ENCODE peak calls at places on chromosomes 1 and 21, in eight cellular contexts. A is ELF-1, R is nephron progenitor cell, C is HFFc6, E is prostate gland, W is amniotic stem cell, O is M059J, V is iPS DF 19.7. L is an unnamed sample.

GRCh38 chr1:169106095-169106920 is at the start of gene ATP1B1:
- DNase-seq in A (peak), R (peak), C (peak), E (peak), W (peak), O (peak), V (peak), L (peak)

GRCh38 chr1:231211005-231211857 is 29.8 kb upstream of the GNPAT start:
- DNase-seq in A (peak), R (peak), C (peak), E (peak), W (no peak), O (peak), V (peak), L (peak)

GRCh38 chr1:223482766-223483165 is 89.6 kb downstream of the CCDC185 start:
- DNase-seq in A (no peak), R (no peak), C (no peak), E (no peak), W (no peak), O (peak), V (no peak), L (no peak)

GRCh38 chr1:214337536-214337935 is 56.6 kb downstream of the SMYD2 start:
- DNase-seq in A (no peak), R (no peak), C (peak), E (no peak), W (no peak), O (peak), V (no peak), L (peak)

GRCh38 chr1:49293016-49293415 is 516.3 kb upstream of the BEND5 start:
- DNase-seq in A (no peak), R (no peak), C (no peak), E (no peak), W (no peak), O (no peak), V (no peak), L (no peak)

GRCh38 chr1:64838486-64838885 is 93.6 kb downstream of the RAVER2 start:
- DNase-seq in A (no peak), R (no peak), C (no peak), E (no peak), W (no peak), O (no peak), V (no peak), L (no peak)

GRCh38 chr21:43318841-43319781 is 107.8 kb downstream of the SIK1 start:
- DNase-seq in A (peak), R (no peak), C (peak), E (no peak), W (peak), O (peak), V (no peak), L (peak)

GRCh38 chr1:8871539-8871935 is 6.9 kb downstream of the ENO1 start:
- DNase-seq in A (peak), R (no peak), C (no peak), E (no peak), W (no peak), O (no peak), V (no peak), L (peak)

GRCh38 chr1:65265296-65266271 is 43.8 kb upstream of the DNAJC6 start:
- DNase-seq in A (peak), R (peak), C (peak), E (peak), W (peak), O (peak), V (no peak), L (peak)

GRCh38 chr1:94591791-94592565 is 50.4 kb upstream of the F3 start:
- DNase-seq in A (no peak), R (no peak), C (no peak), E (no peak), W (no peak), O (no peak), V (no peak), L (no peak)

GRCh38 chr1:8860738-8861516 is 17.6 kb downstream of the ENO1 start:
- DNase-seq in A (no peak), R (no peak), C (no peak), E (no peak), W (no peak), O (no peak), V (no peak), L (no peak)

GRCh38 chr1:3683197-3683596 is 30.9 kb downstream of the TP73 start:
- DNase-seq in A (no peak), R (no peak), C (no peak), E (no peak), W (no peak), O (no peak), V (no peak), L (no peak)

GRCh38 chr21:41249476-41249875 is 67.1 kb upstream of the FAM3B start:
- DNase-seq in A (no peak), R (no peak), C (no peak), E (no peak), W (no peak), O (no peak), V (no peak), L (no peak)

GRCh38 chr1:12434174-12434573 is 183.8 kb downstream of the DHRS3 start:
- DNase-seq in A (no peak), R (no peak), C (peak), E (no peak), W (no peak), O (peak), V (no peak), L (no peak)

GRCh38 chr1:169925505-169926482 is 32.1 kb upstream of the SCYL3 start:
- DNase-seq in A (no peak), R (no peak), C (peak), E (no peak), W (no peak), O (peak), V (no peak), L (no peak)

GRCh38 chr21:42565206-42565810 is 51.7 kb downstream of the SLC37A1 start:
- DNase-seq in A (no peak), R (no peak), C (no peak), E (no peak), W (no peak), O (no peak), V (no peak), L (no peak)

GRCh38 chr1:213552045-213552444 is 435.7 kb upstream of the PROX1 start:
- DNase-seq in A (no peak), R (no peak), C (no peak), E (no peak), W (no peak), O (no peak), V (no peak), L (no peak)

GRCh38 chr1:1198423-1199140 is 7.8 kb downstream of the TNFRSF18 start:
- DNase-seq in A (no peak), R (peak), C (no peak), E (no peak), W (no peak), O (peak), V (no peak), L (no peak)

GRCh38 chr1:93437976-93438605 is 9.8 kb upstream of the FNBP1L start:
- DNase-seq in A (no peak), R (no peak), C (peak), E (no peak), W (no peak), O (peak), V (no peak), L (peak)

GRCh38 chr1:212738330-212738729 is 38.7 kb upstream of the BATF3 start:
- DNase-seq in A (no peak), R (no peak), C (no peak), E (no peak), W (no peak), O (no peak), V (no peak), L (peak)

GRCh38 chr1:67652800-67653199 is 32.2 kb upstream of the GADD45A start:
- DNase-seq in A (no peak), R (no peak), C (peak), E (no peak), W (no peak), O (peak), V (no peak), L (peak)

GRCh38 chr1:1124508-1124785 is 8.6 kb upstream of the C1orf159 start:
- DNase-seq in A (no peak), R (no peak), C (no peak), E (no peak), W (no peak), O (no peak), V (no peak), L (no peak)

GRCh38 chr1:5250336-5250735 is 595.9 kb downstream of the AJAP1 start:
- DNase-seq in A (no peak), R (no peak), C (no peak), E (no peak), W (no peak), O (no peak), V (no peak), L (no peak)

GRCh38 chr21:40151611-40152010 is 284.4 kb downstream of the PCP4 start:
- DNase-seq in A (no peak), R (no peak), C (no peak), E (no peak), W (no peak), O (no peak), V (no peak), L (no peak)

GRCh38 chr1:84145051-84145450 is 980 bp downstream of the PRKACB start:
- DNase-seq in A (no peak), R (no peak), C (no peak), E (no peak), W (no peak), O (peak), V (no peak), L (no peak)

GRCh38 chr1:47699492-47700220 is 261.8 kb downstream of the FOXD2 start:
- DNase-seq in A (no peak), R (no peak), C (no peak), E (no peak), W (no peak), O (no peak), V (no peak), L (no peak)

GRCh38 chr1:36846366-36846765 is 187.9 kb downstream of the GRIK3 start:
- DNase-seq in A (peak), R (no peak), C (no peak), E (no peak), W (no peak), O (no peak), V (no peak), L (peak)

GRCh38 chr1:165539306-165539705 is 4.5 kb upstream of the LRRC52 start:
- DNase-seq in A (no peak), R (no peak), C (no peak), E (no peak), W (no peak), O (peak), V (no peak), L (no peak)

GRCh38 chr1:11143907-11144306 is 44.2 kb upstream of the EXOSC10 start:
- DNase-seq in A (no peak), R (no peak), C (no peak), E (no peak), W (no peak), O (no peak), V (no peak), L (no peak)

GRCh38 chr1:110477445-110477957 is 26.6 kb downstream of the PROK1 start:
- DNase-seq in A (peak), R (no peak), C (no peak), E (no peak), W (no peak), O (peak), V (no peak), L (no peak)

GRCh38 chr1:71660417-71660816 is 579.6 kb upstream of the ZRANB2 start:
- DNase-seq in A (no peak), R (no peak), C (peak), E (no peak), W (peak), O (peak), V (no peak), L (no peak)

GRCh38 chr1:223242382-223242955 is 99.4 kb upstream of the TLR5 start:
- DNase-seq in A (no peak), R (no peak), C (peak), E (no peak), W (no peak), O (peak), V (no peak), L (no peak)

GRCh38 chr1:207868252-207868768 is 42.6 kb downstream of the CD34 start:
- DNase-seq in A (peak), R (no peak), C (peak), E (peak), W (no peak), O (no peak), V (no peak), L (peak)

GRCh38 chr1:65769621-65770020 is 23.1 kb upstream of the PDE4B start:
- DNase-seq in A (no peak), R (no peak), C (peak), E (no peak), W (no peak), O (no peak), V (no peak), L (no peak)

GRCh38 chr1:47650205-47650604 is 212.4 kb downstream of the FOXD2 start:
- DNase-seq in A (no peak), R (no peak), C (peak), E (no peak), W (no peak), O (peak), V (no peak), L (peak)

L was measured in left kidney.